ENCODE peak calls at places on chromosomes 7 and 10, in ten cellular contexts. B, Y, S, Q, A, Z, F, R, E and K are unnamed samples. For H3K9me3, the result is how much of the 10 kb centered on the place peaks cover.

GRCh38 chr10:85510682-85511081 is 855.9 kb downstream of the GRID1 start:
- DNase-seq in Q (no peak), R (peak), E (no peak), S (no peak), Z (no peak), A (no peak), Y (no peak), F (no peak), B (no peak), K (peak)

GRCh38 chr10:97071491-97071890 is 114.3 kb downstream of the SLIT1 start:
- DNase-seq in S (no peak), Z (no peak), B (no peak), A (no peak), F (no peak), Q (no peak), Y (no peak), E (no peak), R (no peak), K (no peak)

GRCh38 chr7:55488221-55488620 is 84.1 kb downstream of the VOPP1 start:
- DNase-seq in Y (no peak), B (no peak), Q (no peak), Z (no peak), E (no peak), A (no peak), F (no peak), S (no peak), R (no peak), K (no peak)

GRCh38 chr7:107966701-107967100 is 36.3 kb downstream of the LAMB1 start:
- DNase-seq in F (peak), R (peak), E (no peak), Y (peak), Z (no peak), S (no peak), A (no peak), Q (no peak), B (peak), K (peak)

GRCh38 chr10:133249094-133249780 is 11.6 kb downstream of the VENTX start:
- DNase-seq in Q (peak), E (no peak), R (no peak), B (no peak), Y (no peak), A (no peak), Z (no peak), S (no peak), F (no peak), K (no peak)

GRCh38 chr7:2855386-2855785 is 11.3 kb upstream of the GNA12 start:
- DNase-seq in B (no peak), S (no peak), F (no peak), Z (no peak), R (no peak), Q (no peak), Y (no peak), E (no peak), A (no peak), K (no peak)

GRCh38 chr7:44768663-44769361 is 20.2 kb downstream of the ZMIZ2 start:
- DNase-seq in A (no peak), R (no peak), E (no peak), Z (no peak), B (no peak), Q (no peak), S (no peak), Y (no peak), F (no peak), K (peak)

GRCh38 chr7:86904949-86905834 is 154.3 kb downstream of the ELAPOR2 start:
- DNase-seq in S (no peak), B (no peak), F (no peak), R (peak), E (peak), Q (peak), Y (peak), Z (no peak), A (no peak), K (peak)

GRCh38 chr7:98831641-98832221 is 38.1 kb downstream of the TMEM130 start:
- DNase-seq in Z (no peak), Y (peak), S (no peak), R (peak), E (no peak), B (no peak), A (peak), F (no peak), Q (peak), K (no peak)

GRCh38 chr10:104937528-104937927 is 296.4 kb downstream of the SORCS3 start:
- DNase-seq in Z (no peak), R (no peak), B (peak), F (no peak), S (no peak), Q (peak), E (peak), Y (peak), A (no peak), K (no peak)

GRCh38 chr7:144824360-144824759 is 11.5 kb downstream of the TPK1 start:
- DNase-seq in Y (peak), B (peak), F (no peak), A (no peak), Z (no peak), E (no peak), R (no peak), Q (no peak), S (no peak), K (no peak)

GRCh38 chr7:114925443-114925842 is 3.5 kb downstream of the MDFIC start:
- DNase-seq in B (no peak), F (no peak), Y (no peak), E (no peak), A (no peak), R (no peak), Z (no peak), Q (no peak), S (no peak), K (no peak)

GRCh38 chr7:114922652-114923402 is 933 bp downstream of the MDFIC start:
- DNase-seq in Y (peak), S (no peak), B (peak), A (peak), Z (peak), F (peak), Q (peak), E (peak), R (peak), K (peak)

GRCh38 chr7:114922151-114922651 is 307 bp downstream of the MDFIC start:
- DNase-seq in R (peak), Z (peak), F (peak), E (peak), B (no peak), A (peak), Q (peak), S (no peak), Y (peak), K (peak)

GRCh38 chr7:114923403-114923713 is 1.5 kb downstream of the MDFIC start:
- DNase-seq in R (no peak), Q (no peak), E (no peak), B (no peak), Y (no peak), F (no peak), Z (no peak), S (no peak), A (no peak), K (no peak)

GRCh38 chr7:114924066-114924712 is 2.3 kb downstream of the MDFIC start:
- DNase-seq in S (no peak), A (no peak), Z (no peak), R (no peak), B (no peak), F (no peak), Y (no peak), Q (no peak), E (no peak), K (no peak)
- H3K27ac ChIP-seq in S (peak), A (peak), Z (peak), R (no peak), B (no peak), F (peak), Y (peak), Q (no peak), E (no peak), K (no peak)

GRCh38 chr10:13830385-13830784 is 243.6 kb downstream of the PRPF18 start:
- DNase-seq in S (no peak), E (no peak), Q (no peak), A (no peak), F (no peak), Y (no peak), R (no peak), Z (no peak), B (no peak), K (no peak)

GRCh38 chr10:13829790-13830189 is 243.0 kb downstream of the PRPF18 start:
- DNase-seq in S (no peak), Q (no peak), Z (no peak), A (no peak), Y (no peak), F (no peak), B (no peak), R (no peak), E (no peak), K (no peak)

GRCh38 chr10:13831711-13832110 is 244.9 kb downstream of the PRPF18 start:
- DNase-seq in R (peak), Z (no peak), B (no peak), Q (no peak), Y (peak), F (peak), A (no peak), E (no peak), S (no peak), K (no peak)

GRCh38 chr10:13823046-13823711 is 236.4 kb downstream of the PRPF18 start:
- DNase-seq in A (no peak), Q (no peak), F (no peak), S (no peak), Y (no peak), Z (no peak), E (no peak), B (no peak), R (peak), K (no peak)

GRCh38 chr10:13827418-13827817 is 240.7 kb downstream of the PRPF18 start:
- DNase-seq in R (no peak), Q (no peak), S (no peak), Y (peak), F (no peak), B (no peak), Z (no peak), A (no peak), E (no peak), K (no peak)
- H3K4me3 ChIP-seq in R (no peak), Q (no peak), S (peak), Y (peak), F (no peak), B (no peak), Z (no peak), A (no peak), E (no peak), K (no peak)

DNA sequence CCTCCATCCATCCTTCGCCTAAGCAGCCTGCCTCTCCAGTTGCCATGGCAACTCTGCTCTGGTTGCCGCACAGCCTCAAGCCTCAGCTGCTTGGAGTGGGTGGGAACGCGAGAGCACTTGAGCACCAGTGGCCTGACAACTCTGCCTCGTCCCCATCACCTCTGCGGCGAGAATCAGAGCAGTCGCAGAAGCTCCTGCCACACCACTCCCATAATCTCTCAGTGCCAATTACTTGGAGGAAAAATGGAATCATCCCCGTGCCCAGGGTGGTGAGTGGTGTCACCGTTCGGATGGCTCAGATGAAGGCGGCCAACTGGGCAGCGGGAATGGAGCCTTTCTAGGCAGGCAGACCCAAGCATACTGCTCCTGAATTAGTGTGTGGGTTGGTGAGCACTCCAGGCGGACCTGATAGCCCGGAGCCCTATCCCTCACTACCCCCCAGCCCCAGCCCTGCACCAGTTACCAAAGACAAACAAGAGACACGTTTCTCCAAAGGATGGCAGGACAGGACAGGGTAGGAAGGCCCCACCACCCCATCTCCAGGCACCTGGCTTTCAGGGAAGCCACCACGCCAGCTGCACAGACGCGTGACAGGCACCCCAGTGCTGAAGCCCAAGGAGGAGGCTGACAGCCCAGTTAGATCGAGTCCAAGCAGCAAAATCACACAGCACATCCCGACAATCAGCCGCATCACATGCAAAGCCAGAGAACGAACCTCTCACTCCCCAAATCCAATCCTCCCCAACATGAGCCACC is 335.4 kb downstream of the PTPRN2 start:
- DNase-seq in S (no peak), Z (no peak), A (no peak), E (no peak), Q (no peak), F (no peak), B (no peak), R (peak), Y (no peak), K (no peak)
- H3K9me3 ChIP-seq in S (under half), Z (under half), A (under half), E (under half), Q (under half), F (under half), B (under half), R (under half), Y (under half), K (under half)

GRCh38 chr10:132066186-132066585 is 440 bp downstream of the JAKMIP3 start:
- DNase-seq in Q (no peak), E (peak), B (no peak), S (no peak), Z (no peak), A (no peak), F (no peak), R (no peak), Y (no peak), K (no peak)
- H3K27ac ChIP-seq in Q (no peak), E (peak), B (peak), S (peak), Z (peak), A (no peak), F (peak), R (no peak), Y (peak), K (peak)

DNA sequence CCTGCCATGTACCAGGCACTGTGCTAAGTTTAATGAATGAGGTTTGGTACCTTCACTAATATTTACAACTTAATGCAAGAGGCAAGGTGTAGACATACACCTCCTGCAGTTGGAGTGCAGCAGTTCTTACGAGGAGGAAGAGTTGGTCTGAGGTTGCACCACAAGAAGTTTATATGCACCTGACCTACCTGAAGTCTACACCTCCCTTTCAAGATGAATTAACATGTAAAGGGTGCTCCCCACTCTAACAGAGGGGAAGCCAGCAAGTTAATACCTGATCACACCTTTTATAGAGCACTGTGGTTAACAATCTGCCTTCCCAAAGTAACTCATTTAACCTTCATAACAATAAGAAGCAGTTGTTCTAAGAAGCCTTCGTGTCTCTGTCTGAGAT is 120.0 kb downstream of the LYZL1 start:
- DNase-seq in R (no peak), A (peak), S (no peak), Y (no peak), F (no peak), B (no peak), Q (no peak), E (no peak), Z (no peak), K (no peak)
- H3K4me3 ChIP-seq in R (no peak), A (peak), S (peak), Y (peak), F (peak), B (peak), Q (peak), E (peak), Z (peak), K (peak)

GRCh38 chr7:158373761-158374545 is 213.7 kb downstream of the PTPRN2 start:
- DNase-seq in F (no peak), Z (no peak), E (no peak), A (no peak), S (no peak), B (no peak), Q (no peak), R (no peak), Y (no peak), K (no peak)
- H3K9me3 ChIP-seq in F (under half), Z (under half), E (under half), A (under half), S (under half), B (under half), Q (under half), R (under half), Y (under half), K (under half)

GRCh38 chr7:111433426-111433825 is 128.9 kb downstream of the IMMP2L start:
- DNase-seq in F (no peak), E (no peak), S (no peak), Y (no peak), Q (no peak), Z (no peak), A (no peak), R (no peak), B (no peak), K (no peak)
- H3K27ac ChIP-seq in F (no peak), E (no peak), S (no peak), Y (no peak), Q (no peak), Z (no peak), A (no peak), R (no peak), B (no peak), K (no peak)

GRCh38 chr7:114084381-114085312 is 165.8 kb upstream of the PPP1R3A start:
- DNase-seq in Q (peak), A (no peak), B (no peak), E (peak), F (peak), S (no peak), R (peak), Y (peak), Z (peak), K (peak)

GRCh38 chr7:114082934-114083647 is 164.3 kb upstream of the PPP1R3A start:
- DNase-seq in R (peak), Y (peak), F (peak), Q (peak), S (no peak), Z (no peak), B (no peak), E (peak), A (no peak), K (peak)

GRCh38 chr7:114082567-114082933 is 163.7 kb upstream of the PPP1R3A start:
- DNase-seq in S (no peak), E (no peak), B (no peak), Q (no peak), R (no peak), A (no peak), Z (no peak), Y (no peak), F (no peak), K (no peak)

GRCh38 chr7:114085313-114085591 is 166.4 kb upstream of the PPP1R3A start:
- DNase-seq in R (no peak), Y (no peak), F (no peak), Q (no peak), E (no peak), B (no peak), A (no peak), Z (no peak), S (no peak), K (no peak)

DNA sequence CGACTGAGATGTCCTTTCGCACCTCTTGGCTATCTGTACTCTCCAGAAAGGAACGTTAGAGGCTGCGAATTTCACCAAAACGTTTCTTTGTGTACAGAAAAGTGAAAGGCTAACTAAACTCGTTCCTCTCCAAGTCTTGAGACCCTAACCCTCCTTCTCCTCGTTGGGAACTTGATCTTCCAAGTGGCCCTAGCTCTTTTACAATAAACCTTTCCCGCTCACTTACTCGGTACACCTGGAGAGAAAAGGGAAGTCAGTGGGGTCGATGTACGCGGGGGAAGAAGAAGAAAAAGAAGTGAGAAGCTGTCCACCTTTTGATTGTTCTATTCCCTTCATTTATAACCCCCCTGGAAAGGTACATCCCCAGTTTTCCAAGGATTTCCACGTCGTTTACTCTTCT is 164.9 kb upstream of the PPP1R3A start:
- DNase-seq in Y (no peak), Q (no peak), R (no peak), E (peak), S (no peak), F (no peak), B (no peak), Z (no peak), A (no peak), K (no peak)
- H3K4me3 ChIP-seq in Y (no peak), Q (no peak), R (peak), E (no peak), S (peak), F (peak), B (no peak), Z (peak), A (no peak), K (peak)

DNA sequence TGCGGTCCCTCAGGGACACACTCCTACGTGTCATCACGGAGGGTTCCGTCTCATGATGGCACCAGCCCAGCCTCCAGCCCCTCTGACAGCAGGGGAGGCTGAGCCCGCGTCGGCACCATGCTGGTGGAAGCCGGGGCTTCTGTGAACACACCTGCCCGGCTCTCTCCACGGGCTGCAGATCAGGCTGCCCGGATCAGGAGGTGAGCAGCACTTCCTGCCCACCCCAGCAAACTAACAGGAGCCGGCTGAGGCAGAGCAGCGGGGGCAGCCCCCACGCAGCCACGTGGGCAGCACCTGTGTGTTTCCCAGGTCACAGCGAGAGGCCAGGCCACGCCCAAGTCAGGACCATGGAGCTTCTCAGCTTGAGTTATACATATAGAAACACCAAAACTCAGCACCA is 132.6 kb downstream of the TCERG1L start:
- DNase-seq in Y (no peak), S (no peak), F (no peak), Z (peak), R (no peak), A (no peak), Q (no peak), B (no peak), E (no peak), K (no peak)
- H3K9me3 ChIP-seq in Y (under half), S (under half), F (under half), Z (under half), R (under half), A (under half), Q (under half), B (under half), E (under half), K (under half)